ENCODE peak calls at places on chromosomes 5 and 9, in four cellular contexts. D is SK-N-SH, Z is GM12878, A is K562. O is an unnamed sample.

GRCh38 chr9:16825971-16826370 is 44.5 kb downstream of the BNC2 start:
- DNase-seq in D (no peak), Z (no peak), A (no peak), O (no peak)

GRCh38 chr9:113609562-113610318 is 146.2 kb downstream of the RGS3 start:
- DNase-seq in Z (no peak), D (peak; percentile 47), A (no peak), O (no peak)

GRCh38 chr5:52786937-52787599 is 648 bp upstream of the ITGA1 start:
- DNase-seq in D (no peak), A (no peak), Z (no peak), O (no peak)

GRCh38 chr9:75891277-75892167 is 1.0 kb downstream of the PCSK5 start:
- DNase-seq in Z (no peak), D (peak; percentile 32), A (no peak), O (peak; percentile 63)

GRCh38 chr5:82290005-82290404 is 11.9 kb upstream of the RPS23 start:
- DNase-seq in Z (no peak), A (no peak), D (no peak), O (no peak)

GRCh38 chr5:107743357-107744000 is 72.7 kb upstream of the EFNA5 start:
- DNase-seq in D (no peak), A (no peak), Z (no peak), O (no peak)

GRCh38 chr5:137461636-137462596 is 37.2 kb downstream of the SPOCK1 start:
- DNase-seq in Z (no peak), A (no peak), D (peak; percentile 39), O (peak; percentile 19)

GRCh38 chr9:27572918-27573698 is at the start of gene C9orf72:
- DNase-seq in Z (no peak), A (peak; percentile 55), D (peak; percentile 94), O (peak; percentile 85)

DNA sequence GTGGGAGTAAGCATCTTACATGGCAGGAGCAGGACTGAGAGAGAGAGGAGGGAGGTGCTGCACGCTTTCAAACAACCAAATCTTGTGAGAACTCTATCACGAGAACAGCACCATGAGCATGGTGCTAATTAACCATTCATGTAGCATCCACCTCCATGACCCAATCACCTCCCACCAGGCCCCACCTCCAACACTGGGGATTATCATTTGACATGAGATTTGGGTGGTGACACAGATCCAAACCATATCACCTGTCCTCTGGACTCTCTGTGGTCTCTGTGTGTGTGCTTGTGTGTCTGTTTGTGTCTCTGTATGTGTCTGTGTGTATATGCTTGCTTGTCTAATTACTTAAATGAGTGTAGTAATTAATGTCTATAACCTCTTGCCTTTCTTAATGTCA is 31.1 kb downstream of the SEC61B start:
- DNase-seq in D (no peak), A (no peak), Z (peak; percentile 68), O (no peak)
- TF ChIP-seq JUND in D (no peak), A (no peak), Z (no peak), O (no peak)

GRCh38 chr5:55671975-55672374 is 40.1 kb downstream of the SLC38A9 start:
- DNase-seq in Z (no peak), A (no peak), D (no peak), O (no peak)

GRCh38 chr5:55665065-55665464 is 47.1 kb downstream of the SLC38A9 start:
- DNase-seq in A (no peak), D (no peak), Z (no peak), O (no peak)

GRCh38 chr5:55667938-55668337 is 44.2 kb downstream of the SLC38A9 start:
- DNase-seq in Z (no peak), A (no peak), D (no peak), O (no peak)

GRCh38 chr5:55672477-55672911 is 39.6 kb downstream of the SLC38A9 start:
- DNase-seq in A (no peak), Z (no peak), D (no peak), O (no peak)

GRCh38 chr5:55668356-55668755 is 43.8 kb downstream of the SLC38A9 start:
- DNase-seq in Z (no peak), D (no peak), A (no peak), O (no peak)
- TF ChIP-seq GABPA in Z (no peak), D (no peak), A (no peak), O (no peak)

DNA sequence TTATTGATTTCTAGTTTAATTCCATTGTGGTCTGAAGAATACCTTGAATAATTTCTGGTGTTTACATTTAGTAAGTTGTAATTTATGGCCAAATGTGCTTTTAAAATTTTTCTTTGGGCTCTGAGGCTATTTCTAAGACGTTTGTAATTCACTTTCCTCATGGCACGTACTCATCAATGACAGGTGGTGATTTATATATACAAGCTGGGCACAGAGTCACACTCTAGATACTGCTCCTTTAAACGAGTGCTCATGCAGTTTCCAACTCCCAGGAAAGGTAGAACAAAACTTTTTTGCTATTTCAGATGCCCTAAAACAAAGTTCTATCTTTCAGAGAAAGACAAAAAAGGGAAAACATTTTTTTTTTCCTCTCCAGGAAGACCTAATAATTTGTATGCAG is 146.9 kb downstream of the AUH start:
- DNase-seq in D (no peak), Z (no peak), A (no peak), O (no peak)
- TF ChIP-seq USF2 in D (no peak), Z (no peak), A (no peak), O (no peak)

GRCh38 chr5:96601811-96602244 is 60.3 kb upstream of the CAST start:
- DNase-seq in Z (peak; percentile 16), A (peak; percentile 66), D (peak; percentile 67), O (peak; percentile 58)
- TF ChIP-seq JUND in Z (no peak), A (no peak), D (no peak), O (no peak)

GRCh38 chr9:99109522-99109921 is 4.6 kb downstream of the TGFBR1 start:
- DNase-seq in A (no peak), Z (no peak), D (no peak), O (no peak)
- TF ChIP-seq GABPA in A (no peak), Z (no peak), D (no peak), O (no peak)